ENCODE peak calls at places on chromosomes 3 and 15, in seven cellular contexts. One of them, this sample, is unnamed.

GRCh38 chr15:42324308-42324707 is 35.0 kb upstream of the CAPN3 start:
- DNase-seq in H9: no peak
- DNase-seq in H1: no peak
- DNase-seq in mesenchymal stem cell: peak
- DNase-seq in neuronal stem cell: no peak
- DNase-seq in trophoblast cell: no peak
- DNase-seq in IMR-90: peak
- DNase-seq in this sample: no peak

GRCh38 chr15:40498418-40498817 is 27.6 kb downstream of the CHST14 start:
- DNase-seq in trophoblast cell: no peak
- DNase-seq in H1: no peak
- DNase-seq in mesenchymal stem cell: no peak
- DNase-seq in neuronal stem cell: no peak
- DNase-seq in IMR-90: peak
- DNase-seq in H9: no peak
- DNase-seq in this sample: no peak

GRCh38 chr3:23421811-23422510 is 218.8 kb downstream of the UBE2E2 start:
- DNase-seq in neuronal stem cell: no peak
- DNase-seq in H9: no peak
- DNase-seq in H1: no peak
- DNase-seq in IMR-90: peak
- DNase-seq in trophoblast cell: no peak
- DNase-seq in mesenchymal stem cell: no peak
- DNase-seq in this sample: no peak

GRCh38 chr3:141876381-141876890 is at the start of gene ATP1B3:
- DNase-seq in IMR-90: peak
- DNase-seq in H9: peak
- DNase-seq in H1: peak
- DNase-seq in neuronal stem cell: peak
- DNase-seq in mesenchymal stem cell: peak
- DNase-seq in trophoblast cell: peak
- DNase-seq in this sample: peak

GRCh38 chr3:108441081-108441507 is 69.3 kb downstream of the MYH15 start:
- DNase-seq in mesenchymal stem cell: no peak
- DNase-seq in H9: no peak
- DNase-seq in trophoblast cell: no peak
- DNase-seq in H1: no peak
- DNase-seq in IMR-90: no peak
- DNase-seq in neuronal stem cell: peak
- DNase-seq in this sample: peak

GRCh38 chr15:65372787-65373067 is 5.1 kb downstream of the IGDCC3 start:
- DNase-seq in neuronal stem cell: no peak
- DNase-seq in H1: no peak
- DNase-seq in IMR-90: no peak
- DNase-seq in trophoblast cell: no peak
- DNase-seq in mesenchymal stem cell: no peak
- DNase-seq in H9: no peak
- DNase-seq in this sample: no peak

GRCh38 chr15:77454265-77454664 is 33.6 kb downstream of the HMG20A start:
- DNase-seq in IMR-90: peak
- DNase-seq in trophoblast cell: no peak
- DNase-seq in neuronal stem cell: no peak
- DNase-seq in H1: no peak
- DNase-seq in mesenchymal stem cell: no peak
- DNase-seq in H9: no peak
- DNase-seq in this sample: no peak

GRCh38 chr15:71357357-71357756 is 242.1 kb downstream of the THSD4 start:
- DNase-seq in trophoblast cell: no peak
- DNase-seq in mesenchymal stem cell: no peak
- DNase-seq in H9: no peak
- DNase-seq in neuronal stem cell: no peak
- DNase-seq in H1: no peak
- DNase-seq in IMR-90: no peak
- DNase-seq in this sample: no peak

GRCh38 chr3:13877911-13878710 is 1.8 kb downstream of the WNT7A start:
- DNase-seq in H9: no peak
- DNase-seq in mesenchymal stem cell: no peak
- DNase-seq in trophoblast cell: peak
- DNase-seq in H1: no peak
- DNase-seq in neuronal stem cell: peak
- DNase-seq in IMR-90: no peak
- DNase-seq in this sample: no peak

GRCh38 chr3:195532858-195533257 is 10.3 kb downstream of the PPP1R2 start:
- DNase-seq in trophoblast cell: no peak
- DNase-seq in mesenchymal stem cell: no peak
- DNase-seq in neuronal stem cell: no peak
- DNase-seq in H1: no peak
- DNase-seq in H9: no peak
- DNase-seq in IMR-90: no peak
- DNase-seq in this sample: no peak

GRCh38 chr3:48012659-48013058 is 3.6 kb downstream of the MAP4 start:
- DNase-seq in trophoblast cell: no peak
- DNase-seq in IMR-90: no peak
- DNase-seq in neuronal stem cell: no peak
- DNase-seq in H9: no peak
- DNase-seq in mesenchymal stem cell: no peak
- DNase-seq in H1: no peak
- DNase-seq in this sample: no peak

GRCh38 chr3:27963519-27963918 is 241.4 kb upstream of the EOMES start:
- DNase-seq in IMR-90: no peak
- DNase-seq in H9: no peak
- DNase-seq in neuronal stem cell: no peak
- DNase-seq in trophoblast cell: no peak
- DNase-seq in mesenchymal stem cell: no peak
- DNase-seq in H1: no peak
- DNase-seq in this sample: no peak

GRCh38 chr3:100737334-100737733 is 28.0 kb downstream of the TFG start:
- DNase-seq in H1: no peak
- DNase-seq in neuronal stem cell: peak
- DNase-seq in trophoblast cell: no peak
- DNase-seq in mesenchymal stem cell: peak
- DNase-seq in H9: no peak
- DNase-seq in IMR-90: peak
- DNase-seq in this sample: peak

GRCh38 chr3:5011555-5012256 is 32.5 kb downstream of the BHLHE40 start:
- DNase-seq in trophoblast cell: no peak
- DNase-seq in H9: no peak
- DNase-seq in H1: no peak
- DNase-seq in mesenchymal stem cell: no peak
- DNase-seq in IMR-90: no peak
- DNase-seq in neuronal stem cell: no peak
- DNase-seq in this sample: peak

GRCh38 chr3:12734960-12735359 is 24.1 kb downstream of the TMEM40 start:
- DNase-seq in H9: no peak
- DNase-seq in mesenchymal stem cell: no peak
- DNase-seq in trophoblast cell: no peak
- DNase-seq in H1: no peak
- DNase-seq in IMR-90: no peak
- DNase-seq in neuronal stem cell: no peak
- DNase-seq in this sample: no peak

GRCh38 chr3:150194513-150194912 is 213.6 kb upstream of the TSC22D2 start:
- DNase-seq in H9: no peak
- DNase-seq in H1: no peak
- DNase-seq in IMR-90: no peak
- DNase-seq in neuronal stem cell: no peak
- DNase-seq in trophoblast cell: no peak
- DNase-seq in mesenchymal stem cell: no peak
- DNase-seq in this sample: peak

GRCh38 chr3:40355410-40355809 is 31.6 kb upstream of the ENTPD3 start:
- DNase-seq in mesenchymal stem cell: no peak
- DNase-seq in trophoblast cell: no peak
- DNase-seq in IMR-90: no peak
- DNase-seq in neuronal stem cell: no peak
- DNase-seq in H9: no peak
- DNase-seq in H1: no peak
- DNase-seq in this sample: no peak

DNA sequence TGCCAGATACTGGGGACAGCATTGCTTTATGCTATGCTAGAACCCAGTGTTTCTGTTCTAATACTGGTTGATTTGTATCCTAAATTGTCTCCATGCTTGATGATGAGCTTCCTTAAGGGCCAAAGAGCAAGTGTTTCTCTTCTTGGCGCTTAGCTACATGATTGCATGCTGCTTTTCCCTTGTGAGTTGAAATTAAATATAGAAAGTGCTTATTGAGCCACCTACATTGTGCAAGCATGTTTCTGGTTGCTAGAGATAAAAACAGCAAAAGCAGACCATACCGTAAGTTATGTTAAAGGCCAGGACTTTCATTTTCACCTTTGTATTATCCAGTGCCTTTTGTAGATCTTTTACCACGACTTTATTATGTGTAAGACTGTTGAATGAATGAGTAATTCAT is 42.0 kb upstream of the CCNB2 start:
- DNase-seq in H9: no peak
- DNase-seq in H1: no peak
- DNase-seq in trophoblast cell: no peak
- DNase-seq in IMR-90: no peak
- DNase-seq in mesenchymal stem cell: peak
- DNase-seq in neuronal stem cell: no peak
- DNase-seq in this sample: no peak
- H2BK120ac ChIP-seq in H9: no peak
- H2BK120ac ChIP-seq in H1: no peak
- H2BK120ac ChIP-seq in trophoblast cell: no peak
- H2BK120ac ChIP-seq in IMR-90: no peak
- H2BK120ac ChIP-seq in mesenchymal stem cell: no peak
- H2BK120ac ChIP-seq in neuronal stem cell: no peak
- H2BK120ac ChIP-seq in this sample: no peak

GRCh38 chr15:91468861-91469260 is 368.8 kb downstream of the SV2B start:
- DNase-seq in trophoblast cell: no peak
- DNase-seq in H9: no peak
- DNase-seq in H1: no peak
- DNase-seq in neuronal stem cell: no peak
- DNase-seq in IMR-90: no peak
- DNase-seq in mesenchymal stem cell: no peak
- DNase-seq in this sample: peak
- H2BK120ac ChIP-seq in trophoblast cell: no peak
- H2BK120ac ChIP-seq in H9: no peak
- H2BK120ac ChIP-seq in H1: no peak
- H2BK120ac ChIP-seq in neuronal stem cell: no peak
- H2BK120ac ChIP-seq in IMR-90: no peak
- H2BK120ac ChIP-seq in mesenchymal stem cell: no peak
- H2BK120ac ChIP-seq in this sample: no peak

DNA sequence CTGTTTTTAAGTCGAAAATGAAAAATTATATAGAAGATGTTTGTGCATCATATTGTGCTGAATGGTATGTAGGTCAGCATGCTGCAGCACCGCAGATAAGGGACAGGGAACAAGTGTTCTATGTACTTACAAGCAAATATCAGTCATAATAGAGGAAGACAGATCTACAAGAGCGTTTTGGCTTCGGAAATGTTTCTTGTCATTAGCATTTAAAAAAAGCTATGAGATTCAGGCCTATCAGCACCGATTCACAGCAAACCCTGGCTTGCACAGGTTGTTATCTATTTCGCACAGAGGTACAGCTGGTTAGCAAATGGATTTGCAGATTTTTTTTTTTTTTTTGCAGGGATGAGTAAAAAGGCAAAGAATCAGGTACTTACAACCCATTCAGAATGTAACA is 204.2 kb upstream of the TBC1D5 start:
- DNase-seq in neuronal stem cell: no peak
- DNase-seq in trophoblast cell: no peak
- DNase-seq in mesenchymal stem cell: no peak
- DNase-seq in IMR-90: no peak
- DNase-seq in H9: no peak
- DNase-seq in H1: no peak
- DNase-seq in this sample: no peak
- H2BK120ac ChIP-seq in neuronal stem cell: no peak
- H2BK120ac ChIP-seq in trophoblast cell: no peak
- H2BK120ac ChIP-seq in mesenchymal stem cell: no peak
- H2BK120ac ChIP-seq in IMR-90: no peak
- H2BK120ac ChIP-seq in H9: no peak
- H2BK120ac ChIP-seq in H1: no peak
- H2BK120ac ChIP-seq in this sample: no peak

GRCh38 chr3:192260611-192261010 is 466.7 kb downstream of the FGF12 start:
- DNase-seq in trophoblast cell: no peak
- DNase-seq in H1: no peak
- DNase-seq in IMR-90: no peak
- DNase-seq in mesenchymal stem cell: no peak
- DNase-seq in H9: no peak
- DNase-seq in neuronal stem cell: no peak
- DNase-seq in this sample: peak

GRCh38 chr3:192261135-192261534 is 466.2 kb downstream of the FGF12 start:
- DNase-seq in mesenchymal stem cell: no peak
- DNase-seq in trophoblast cell: no peak
- DNase-seq in H9: no peak
- DNase-seq in neuronal stem cell: no peak
- DNase-seq in IMR-90: no peak
- DNase-seq in H1: no peak
- DNase-seq in this sample: no peak

DNA sequence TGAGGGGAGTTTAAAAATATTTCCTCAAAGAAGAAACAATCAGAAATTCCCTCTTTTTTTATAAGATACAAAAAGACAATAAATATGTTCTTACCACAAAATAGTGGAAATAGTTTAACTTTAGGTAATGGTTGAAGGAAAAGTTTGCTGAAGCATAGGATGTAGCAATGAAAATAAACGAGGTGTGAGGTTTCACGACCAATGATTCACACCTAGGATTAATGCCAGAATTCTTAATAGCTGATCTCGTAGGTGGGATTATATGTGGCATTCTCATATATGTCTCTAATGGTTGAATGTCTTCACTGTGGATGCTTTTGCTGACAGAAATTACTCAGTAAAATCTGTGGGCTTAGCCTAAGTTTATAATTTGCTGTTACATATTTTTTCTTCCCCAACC is 467.7 kb downstream of the FGF12 start:
- DNase-seq in IMR-90: no peak
- DNase-seq in H9: no peak
- DNase-seq in mesenchymal stem cell: no peak
- DNase-seq in trophoblast cell: no peak
- DNase-seq in H1: no peak
- DNase-seq in neuronal stem cell: no peak
- DNase-seq in this sample: peak
- H2BK120ac ChIP-seq in IMR-90: no peak
- H2BK120ac ChIP-seq in H9: no peak
- H2BK120ac ChIP-seq in mesenchymal stem cell: no peak
- H2BK120ac ChIP-seq in trophoblast cell: no peak
- H2BK120ac ChIP-seq in H1: no peak
- H2BK120ac ChIP-seq in neuronal stem cell: no peak
- H2BK120ac ChIP-seq in this sample: no peak

This sample was measured in mesendoderm.